ENCODE peak calls at places on chromosomes 2 and 18, in nine cellular contexts. C is brain microvascular endothelial cell, K is EL, B is neural crest cell, E is GM10248, I is Caki2, O is NCI-H2081, V is T-cell, F is left ventricle myocardium inferior. W is an unnamed sample.

GRCh38 chr2:118577202-118577601 is 270.2 kb downstream of the EN1 start:
- DNase-seq in C (no peak), F (no peak), I (no peak), B (no peak), V (no peak), K (no peak), E (no peak), O (no peak), W (no peak)

GRCh38 chr2:67656875-67657274 is 259.7 kb downstream of the ETAA1 start:
- DNase-seq in I (no peak), E (no peak), V (no peak), C (no peak), F (no peak), B (no peak), K (no peak), O (no peak), W (no peak)

GRCh38 chr18:48026216-48026615 is 95.8 kb upstream of the SMAD2 start:
- DNase-seq in E (no peak), O (no peak), I (no peak), K (no peak), B (no peak), V (no peak), F (no peak), C (no peak), W (no peak)

GRCh38 chr2:193963472-193964119 is 1693.4 kb upstream of the SLC39A10 start:
- DNase-seq in E (no peak), V (no peak), K (no peak), F (no peak), C (peak), I (peak), B (peak), O (peak), W (peak)

GRCh38 chr2:37786854-37787253 is 115.4 kb upstream of the CDC42EP3 start:
- DNase-seq in K (no peak), O (peak), E (no peak), C (no peak), B (no peak), V (no peak), F (no peak), I (peak), W (no peak)

GRCh38 chr2:201254331-201254730 is 6.0 kb upstream of the CASP8 start:
- DNase-seq in O (no peak), V (no peak), B (no peak), C (peak), F (no peak), K (peak), E (no peak), I (peak), W (no peak)

GRCh38 chr2:59585657-59586056 is 967.8 kb downstream of the BCL11A start:
- DNase-seq in B (no peak), I (no peak), O (no peak), K (no peak), V (no peak), E (no peak), F (no peak), C (no peak), W (no peak)

GRCh38 chr2:60852282-60852860 is 29.0 kb upstream of the REL start:
- DNase-seq in O (no peak), B (no peak), I (no peak), F (no peak), K (no peak), V (no peak), E (no peak), C (no peak), W (no peak)

GRCh38 chr2:9474361-9475117 is at the start of gene IAH1:
- DNase-seq in E (peak), K (peak), B (peak), C (no peak), O (peak), V (peak), F (peak), I (peak), W (peak)

GRCh38 chr2:135997380-135997779 is 12.0 kb upstream of the DARS1 start:
- DNase-seq in C (no peak), O (no peak), K (no peak), F (no peak), I (peak), V (no peak), E (peak), B (peak), W (no peak)

GRCh38 chr2:60925994-60926750 is 44.8 kb downstream of the REL start:
- DNase-seq in B (no peak), I (no peak), C (no peak), K (peak), O (peak), E (no peak), V (no peak), F (no peak), W (no peak)

GRCh38 chr2:238155761-238156694 is 2.7 kb upstream of the ERFE start:
- DNase-seq in O (no peak), K (no peak), C (no peak), F (no peak), V (no peak), B (no peak), I (no peak), E (no peak), W (no peak)

GRCh38 chr2:62112192-62112591 is 83.7 kb upstream of the B3GNT2 start:
- DNase-seq in E (no peak), C (no peak), V (no peak), K (peak), I (no peak), F (no peak), O (no peak), B (no peak), W (no peak)

GRCh38 chr2:239357954-239358754 is 42.7 kb downstream of the HDAC4 start:
- DNase-seq in V (no peak), E (no peak), I (peak), B (no peak), C (peak), F (no peak), K (no peak), O (peak), W (no peak)

GRCh38 chr18:63297678-63298392 is 21.7 kb downstream of the BCL2 start:
- DNase-seq in K (no peak), O (no peak), C (no peak), B (no peak), F (no peak), V (no peak), E (no peak), I (no peak), W (no peak)

GRCh38 chr2:153235516-153235915 is 243.0 kb downstream of the RPRM start:
- DNase-seq in I (no peak), C (no peak), E (no peak), F (no peak), V (no peak), O (no peak), K (no peak), B (no peak), W (no peak)

GRCh38 chr2:61814761-61815160 is 39.1 kb downstream of the FAM161A start:
- DNase-seq in F (no peak), B (no peak), C (no peak), I (no peak), V (no peak), O (no peak), E (no peak), K (no peak), W (no peak)

GRCh38 chr2:71935291-71935848 is 212.3 kb downstream of the CYP26B1 start:
- DNase-seq in O (no peak), V (no peak), I (no peak), F (peak), B (no peak), E (peak), C (peak), K (peak), W (no peak)

GRCh38 chr2:10433264-10433947 is 14.7 kb downstream of the ODC1 start:
- DNase-seq in K (no peak), O (no peak), V (no peak), E (no peak), F (no peak), B (no peak), I (no peak), C (no peak), W (no peak)

GRCh38 chr2:11824901-11825592 is 78.6 kb downstream of the LPIN1 start:
- DNase-seq in F (no peak), I (no peak), C (no peak), B (no peak), K (no peak), V (no peak), E (no peak), O (no peak), W (no peak)

GRCh38 chr2:227860116-227860724 is 11.2 kb upstream of the DAW1 start:
- DNase-seq in I (no peak), E (no peak), C (no peak), F (no peak), O (no peak), B (no peak), K (no peak), V (no peak), W (no peak)

GRCh38 chr18:21163647-21164625 is 52.3 kb upstream of the ROCK1 start:
- DNase-seq in E (no peak), K (peak), B (no peak), I (no peak), V (no peak), O (peak), F (no peak), C (peak), W (no peak)

GRCh38 chr2:140117371-140117770 is 1337.2 kb upstream of the NXPH2 start:
- DNase-seq in B (no peak), E (no peak), K (no peak), V (no peak), O (no peak), I (peak), F (no peak), C (no peak), W (no peak)

GRCh38 chr2:169963786-169964185 is 136.5 kb downstream of the UBR3 start:
- DNase-seq in I (no peak), K (no peak), F (no peak), C (no peak), V (no peak), O (no peak), B (no peak), E (no peak), W (no peak)

GRCh38 chr2:10344105-10345066 is 41.7 kb downstream of the HPCAL1 start:
- DNase-seq in E (no peak), K (no peak), O (peak), C (no peak), F (no peak), B (no peak), V (no peak), I (no peak), W (no peak)

GRCh38 chr2:152320166-152320565 is 14.8 kb upstream of the FMNL2 start:
- DNase-seq in E (no peak), F (no peak), C (peak), V (no peak), B (no peak), O (no peak), K (peak), I (no peak), W (no peak)

GRCh38 chr2:70643715-70644114 is 90.1 kb upstream of the TGFA start:
- DNase-seq in V (peak), K (peak), E (no peak), F (no peak), O (no peak), B (no peak), C (no peak), I (no peak), W (no peak)

GRCh38 chr2:7272180-7272579 is 355.0 kb downstream of the RNF144A start:
- DNase-seq in O (no peak), I (no peak), K (peak), C (no peak), V (no peak), F (no peak), B (no peak), E (no peak), W (no peak)

GRCh38 chr2:162197095-162197825 is 45.2 kb upstream of the GCG start:
- DNase-seq in V (no peak), F (no peak), B (no peak), I (no peak), C (peak), E (no peak), O (no peak), K (peak), W (no peak)

GRCh38 chr2:181468313-181468712 is 11.1 kb downstream of the ITGA4 start:
- DNase-seq in V (no peak), F (no peak), I (no peak), K (no peak), C (no peak), O (no peak), E (no peak), B (no peak), W (no peak)

GRCh38 chr2:50575232-50575631 is 456.7 kb downstream of the NRXN1 start:
- DNase-seq in B (no peak), K (no peak), I (no peak), F (no peak), E (no peak), C (no peak), V (no peak), O (no peak), W (no peak)

GRCh38 chr18:46751882-46752281 is 5.0 kb downstream of the ST8SIA5 start:
- DNase-seq in C (no peak), V (no peak), E (no peak), I (no peak), F (no peak), B (no peak), K (no peak), O (no peak), W (no peak)

GRCh38 chr2:232874677-232875223 is 4.7 kb downstream of the SNORC start:
- DNase-seq in K (no peak), E (no peak), O (no peak), I (no peak), V (no peak), B (no peak), F (no peak), C (no peak), W (no peak)

GRCh38 chr18:24432618-24433017 is 6.1 kb downstream of the IMPACT start:
- DNase-seq in O (no peak), F (no peak), E (no peak), I (no peak), K (no peak), C (no peak), V (no peak), B (no peak), W (no peak)